ENCODE peak calls at places on chromosomes 6 and 20, in four cellular contexts. O is ovary, E is GM12878, H is BE2C. K is an unnamed sample.
A peak's percentile ranks its signal among the peaks of the same experiment; 100 is the strongest.

GRCh38 chr20:34112600-34113061 is 588 bp upstream of the EIF2S2 start:
- DNase-seq in O (peak; percentile 31), E (no peak), H (peak; percentile 46), K (peak; percentile 33)

GRCh38 chr20:37443596-37443995 is 77.5 kb upstream of the NNAT start:
- DNase-seq in O (no peak), E (no peak), H (no peak), K (no peak)

GRCh38 chr20:46133886-46134654 is 16.0 kb downstream of the CD40 start:
- DNase-seq in O (no peak), E (no peak), H (no peak), K (no peak)

GRCh38 chr20:44643596-44644383 is 7.7 kb downstream of the ADA start:
- DNase-seq in O (no peak), E (no peak), H (peak; percentile 49), K (peak; percentile 52)

GRCh38 chr20:53413188-53413631 is 180.4 kb downstream of the ZNF217 start:
- DNase-seq in O (no peak), E (peak; percentile 52), H (no peak), K (no peak)

GRCh38 chr20:36919715-36920333 is 31.7 kb downstream of the SAMHD1 start:
- DNase-seq in O (no peak), E (peak; percentile 13), H (peak; percentile 44), K (no peak)

GRCh38 chr6:11495565-11496145 is 41.9 kb upstream of the TMEM170B start:
- DNase-seq in O (no peak), E (no peak), H (no peak), K (no peak)

GRCh38 chr6:167827588-167828324 is 1.0 kb downstream of the AFDN start:
- DNase-seq in O (peak; percentile 71), E (no peak), H (peak; percentile 49), K (peak; percentile 50)

GRCh38 chr20:58293453-58293852 is 16.1 kb upstream of the RAB22A start:
- DNase-seq in O (no peak), E (no peak), H (peak; percentile 80), K (no peak)

GRCh38 chr6:49912193-49912592 is 45.9 kb upstream of the CRISP1 start:
- DNase-seq in O (no peak), E (no peak), H (no peak), K (no peak)

GRCh38 chr20:47354388-47354709 is 2.1 kb downstream of the ZMYND8 start:
- DNase-seq in O (no peak), E (no peak), H (no peak), K (no peak)

GRCh38 chr20:47352332-47353223 is 3.9 kb downstream of the ZMYND8 start:
- DNase-seq in O (peak; percentile 67), E (no peak), H (no peak), K (no peak)

GRCh38 chr20:47354710-47355488 is 1.6 kb downstream of the ZMYND8 start:
- DNase-seq in O (no peak), E (no peak), H (no peak), K (no peak)

GRCh38 chr20:47353224-47353696 is 3.2 kb downstream of the ZMYND8 start:
- DNase-seq in O (no peak), E (no peak), H (no peak), K (no peak)

DNA sequence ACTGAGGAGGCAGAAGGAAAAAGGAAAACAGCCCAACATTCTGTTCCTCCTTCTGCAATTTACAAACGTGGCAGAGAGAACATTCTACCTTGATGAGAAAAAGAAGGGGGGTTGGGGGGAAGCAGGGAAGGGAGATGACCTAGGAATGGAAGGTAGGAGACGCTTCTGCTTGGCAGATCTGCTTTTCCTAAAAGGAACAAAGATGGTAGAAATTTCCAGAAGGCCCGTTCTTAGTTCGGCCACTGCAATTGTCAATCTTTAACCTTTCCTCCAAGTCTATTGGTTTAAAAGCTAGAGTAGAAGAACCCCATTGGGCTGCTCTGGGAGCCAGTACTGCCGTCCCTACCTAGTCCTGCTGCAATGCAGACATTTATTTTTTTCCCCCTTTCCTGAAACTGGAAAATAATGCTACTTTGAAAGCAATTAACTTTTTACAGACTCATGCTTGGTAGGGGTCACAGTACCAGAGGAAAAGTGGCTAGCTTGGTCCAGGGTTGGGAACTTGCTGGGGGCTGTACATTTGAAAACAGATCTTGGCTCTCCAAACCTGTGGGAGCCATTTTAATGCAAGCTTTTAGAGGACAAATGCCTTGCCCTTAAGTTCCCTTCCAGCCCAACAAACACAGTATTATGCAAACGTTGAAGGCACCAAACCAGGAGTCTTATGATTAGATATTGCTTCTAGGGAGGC is 2.7 kb downstream of the ZMYND8 start:
- DNase-seq in O (no peak), E (no peak), H (no peak), K (no peak)
- H3K4me1 ChIP-seq in O (peaks cover 42% of the 10 kb centered on the region), E (peaks cover 33% of the 10 kb centered on the region), H (peaks cover 37% of the 10 kb centered on the region), K (peaks cover 36% of the 10 kb centered on the region)

GRCh38 chr6:109865968-109866367 is 112.1 kb upstream of the GPR6 start:
- DNase-seq in O (no peak), E (no peak), H (no peak), K (no peak)
- TF ChIP-seq CTCF in O (no peak), E (peak; percentile 17), H (no peak), K (no peak)

DNA sequence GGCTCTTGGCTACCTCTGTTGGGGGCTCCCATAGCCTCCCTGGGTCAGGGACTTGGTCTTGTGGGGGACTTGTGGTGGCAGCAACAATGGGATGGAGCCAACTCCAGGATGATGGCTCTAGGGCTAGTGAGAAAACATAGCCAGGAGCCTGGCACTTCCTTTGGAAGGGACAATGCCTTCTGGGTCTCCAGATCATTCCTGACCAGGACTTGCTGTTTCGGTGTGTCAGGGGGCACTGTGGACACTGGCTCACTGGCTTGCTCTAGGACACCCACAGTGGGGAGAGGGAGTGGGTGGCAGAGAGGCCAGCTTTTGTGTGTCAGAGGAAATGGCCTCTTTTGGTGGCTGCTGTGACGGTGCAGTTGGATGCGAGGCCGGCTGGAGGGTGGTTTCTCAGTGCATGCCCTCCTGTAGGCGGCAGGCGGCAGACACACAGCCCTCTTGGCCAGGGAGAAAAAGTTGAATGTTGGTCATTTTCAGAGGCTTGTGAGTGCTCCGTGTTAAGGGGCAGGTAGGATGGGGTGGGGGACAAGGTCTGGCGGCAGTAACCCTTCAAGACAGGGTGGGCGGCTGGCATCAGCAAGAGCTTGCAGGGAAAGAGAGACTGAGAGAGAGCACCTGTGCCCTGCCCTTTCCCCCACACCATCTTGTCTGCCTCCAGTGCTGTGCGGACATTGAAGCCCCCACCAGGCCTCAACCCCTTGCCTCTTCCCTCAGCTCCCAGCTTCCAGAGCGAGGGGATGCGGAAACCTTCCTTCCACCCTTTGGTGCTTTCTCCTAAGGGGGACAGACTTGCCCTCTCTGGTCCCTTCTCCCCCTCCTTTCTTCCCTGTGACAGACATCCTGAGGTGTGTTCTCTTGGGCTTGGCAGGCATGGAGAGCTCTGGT is 9.2 kb downstream of the VEGFA start:
- DNase-seq in O (no peak), E (no peak), H (no peak), K (no peak)
- H3K4me3 ChIP-seq in O (no peak overlapping the region), E (no peak overlapping the region), H (no peak overlapping the region), K (no peak overlapping the region)

GRCh38 chr20:49497217-49497560 is 14.7 kb upstream of the KCNB1 start:
- DNase-seq in O (no peak), E (no peak), H (no peak), K (no peak)
- H3K4me1 ChIP-seq in O (no peaks in the 10 kb centered on the region), E (no peaks in the 10 kb centered on the region), H (no peaks in the 10 kb centered on the region), K (no peaks in the 10 kb centered on the region)